ENCODE peak calls at places on chromosomes 3 and 15, in seven cellular contexts. K, B, W, E, P, F and H are unnamed samples.

GRCh38 chr3:9800529-9800928 is 7.6 kb downstream of the ARPC4 start:
- DNase-seq in K (no peak), W (no peak), P (no peak), E (no peak), F (no peak), B (no peak), H (no peak)

GRCh38 chr3:145815707-145816413 is 345.1 kb downstream of the PLOD2 start:
- DNase-seq in E (no peak), B (no peak), W (no peak), P (no peak), K (no peak), F (no peak), H (no peak)

GRCh38 chr15:47542312-47543094 is 174.8 kb upstream of the SEMA6D start:
- DNase-seq in P (no peak), F (no peak), W (no peak), E (no peak), K (no peak), B (no peak), H (no peak)

GRCh38 chr15:87224409-87224808 is 1032.1 kb downstream of the NTRK3 start:
- DNase-seq in B (peak), P (no peak), F (no peak), W (no peak), E (no peak), K (no peak), H (no peak)

GRCh38 chr15:43134157-43134637 is 811 bp downstream of the TMEM62 start:
- DNase-seq in B (no peak), P (no peak), K (peak), W (no peak), F (no peak), E (no peak), H (no peak)

GRCh38 chr3:45599984-45600650 is 5.6 kb downstream of the LIMD1 start:
- DNase-seq in B (no peak), K (no peak), P (no peak), F (no peak), W (no peak), E (no peak), H (no peak)

GRCh38 chr3:65083240-65083639 is 395.4 kb upstream of the ADAMTS9 start:
- DNase-seq in W (no peak), F (no peak), B (no peak), K (no peak), E (no peak), P (no peak), H (no peak)

GRCh38 chr3:176696816-176697215 is 500.5 kb downstream of the TBL1XR1 start:
- DNase-seq in E (no peak), K (no peak), P (no peak), W (no peak), B (no peak), F (no peak), H (peak)

GRCh38 chr3:155869664-155870063 is 786 bp upstream of the GMPS start:
- DNase-seq in F (no peak), P (no peak), E (no peak), B (no peak), K (no peak), W (no peak), H (no peak)

GRCh38 chr15:101497017-101497416 is 7.5 kb upstream of the PCSK6 start:
- DNase-seq in K (no peak), F (no peak), E (no peak), B (no peak), P (no peak), W (no peak), H (no peak)

GRCh38 chr3:175737646-175738572 is 878.8 kb downstream of the NAALADL2 start:
- DNase-seq in K (peak), W (no peak), F (no peak), B (peak), E (no peak), P (no peak), H (no peak)

GRCh38 chr3:69328103-69328755 is 57.7 kb downstream of the FRMD4B start:
- DNase-seq in F (no peak), P (no peak), E (no peak), W (no peak), K (no peak), B (no peak), H (no peak)

GRCh38 chr3:4821331-4821730 is 157.9 kb upstream of the BHLHE40 start:
- DNase-seq in F (no peak), E (no peak), K (no peak), W (no peak), P (no peak), B (no peak), H (no peak)

GRCh38 chr3:119301001-119301400 is 6.8 kb downstream of the ARHGAP31 start:
- DNase-seq in E (no peak), W (no peak), B (no peak), K (no peak), F (no peak), P (no peak), H (no peak)

GRCh38 chr3:161233557-161233956 is 12.4 kb downstream of the NMD3 start:
- DNase-seq in K (no peak), W (no peak), P (no peak), E (no peak), B (no peak), F (no peak), H (no peak)